ENCODE peak calls at places on chromosomes 11 and 22, in seven cellular contexts. L is right cardiac atrium, G is A549, B is esophagus squamous epithelium, T is spleen, W is cardiac muscle cell, O is mesendoderm. X is an unnamed sample.

GRCh38 chr22:36362819-36363377 is 24.9 kb downstream of the MYH9 start:
- DNase-seq in L (peak), G (no peak), B (no peak), T (no peak), W (no peak), O (no peak), X (no peak)

GRCh38 chr11:68092411-68092810 is 28.8 kb downstream of the CHKA start:
- DNase-seq in L (no peak), G (no peak), B (no peak), T (no peak), W (no peak), O (no peak), X (no peak)

GRCh38 chr11:10453261-10453660 is 1.8 kb upstream of the AMPD3 start:
- DNase-seq in L (no peak), G (no peak), B (no peak), T (no peak), W (no peak), O (no peak), X (no peak)

GRCh38 chr11:14359573-14360031 is 619 bp upstream of the RRAS2 start:
- DNase-seq in L (no peak), G (no peak), B (no peak), T (no peak), W (no peak), O (no peak), X (no peak)

GRCh38 chr22:39266398-39267030 is 21.7 kb upstream of the PDGFB start:
- DNase-seq in L (no peak), G (no peak), B (no peak), T (no peak), W (no peak), O (no peak), X (no peak)

GRCh38 chr22:43481528-43482309 is 69.9 kb downstream of the MPPED1 start:
- DNase-seq in L (no peak), G (no peak), B (no peak), T (peak), W (peak), O (peak), X (no peak)

GRCh38 chr11:17354070-17354924 is 2.7 kb downstream of the NCR3LG1 start:
- DNase-seq in L (no peak), G (peak), B (no peak), T (no peak), W (peak), O (peak), X (no peak)

GRCh38 chr22:37896181-37896592 is 9.9 kb upstream of the MICALL1 start:
- DNase-seq in L (no peak), G (no peak), B (no peak), T (peak), W (no peak), O (peak), X (no peak)

GRCh38 chr11:86193297-86194095 is 51.1 kb upstream of the EED start:
- DNase-seq in L (peak), G (peak), B (no peak), T (peak), W (peak), O (peak), X (no peak)

GRCh38 chr11:14012836-14013235 is 50.3 kb downstream of the SPON1 start:
- DNase-seq in L (no peak), G (no peak), B (no peak), T (no peak), W (no peak), O (no peak), X (no peak)

GRCh38 chr11:81342956-81343355 is 1390.7 kb downstream of the FAM181B start:
- DNase-seq in L (no peak), G (no peak), B (no peak), T (no peak), W (peak), O (no peak), X (no peak)

GRCh38 chr22:41641854-41642253 is 20.8 kb downstream of the XRCC6 start:
- DNase-seq in L (no peak), G (no peak), B (no peak), T (no peak), W (no peak), O (no peak), X (no peak)

GRCh38 chr11:38345286-38345685 is 1747.2 kb upstream of the RAG2 start:
- DNase-seq in L (no peak), G (no peak), B (no peak), T (no peak), W (no peak), O (no peak), X (no peak)

GRCh38 chr11:87374206-87374793 is 336.6 kb downstream of the TMEM135 start:
- DNase-seq in L (no peak), G (no peak), B (no peak), T (no peak), W (no peak), O (no peak), X (no peak)

GRCh38 chr22:25485626-25486545 is 78.6 kb upstream of the GRK3 start:
- DNase-seq in L (no peak), G (no peak), B (no peak), T (no peak), W (no peak), O (no peak), X (no peak)

GRCh38 chr11:34926101-34926830 is 9.8 kb downstream of the PDHX start:
- DNase-seq in L (no peak), G (no peak), B (no peak), T (no peak), W (peak), O (peak), X (no peak)

GRCh38 chr11:102831709-102832492 is 11.5 kb downstream of the MMP3 start:
- DNase-seq in L (peak), G (no peak), B (no peak), T (no peak), W (no peak), O (no peak), X (no peak)

GRCh38 chr22:27801197-27801615 is 350 bp downstream of the MN1 start:
- DNase-seq in L (no peak), G (peak), B (no peak), T (no peak), W (peak), O (peak), X (no peak)

GRCh38 chr11:112513417-112513816 is 252.8 kb upstream of the PLET1 start:
- DNase-seq in L (no peak), G (no peak), B (no peak), T (no peak), W (no peak), O (no peak), X (no peak)

GRCh38 chr11:85431319-85431718 is 195.8 kb downstream of the DLG2 start:
- DNase-seq in L (no peak), G (no peak), B (no peak), T (no peak), W (no peak), O (no peak), X (no peak)

GRCh38 chr11:79116600-79116999 is 324.2 kb downstream of the TENM4 start:
- DNase-seq in L (no peak), G (no peak), B (no peak), T (no peak), W (no peak), O (no peak), X (no peak)

GRCh38 chr22:37267661-37268413 is 14.5 kb upstream of the CYTH4 start:
- DNase-seq in L (peak), G (no peak), B (no peak), T (peak), W (no peak), O (no peak), X (no peak)

GRCh38 chr22:25744694-25745093 is 2.7 kb downstream of the MYO18B start:
- DNase-seq in L (no peak), G (no peak), B (no peak), T (no peak), W (no peak), O (no peak), X (no peak)

GRCh38 chr11:44978961-44979331 is 28.3 kb upstream of the TP53I11 start:
- DNase-seq in L (no peak), G (peak), B (no peak), T (peak), W (no peak), O (no peak), X (no peak)

GRCh38 chr11:72688929-72689328 is 14.7 kb upstream of the PDE2A start:
- DNase-seq in L (no peak), G (no peak), B (no peak), T (no peak), W (no peak), O (no peak), X (no peak)
- H3K27ac ChIP-seq in L (no peak), G (no peak), B (no peak), T (no peak), W (no peak), O (no peak), X (peak)

GRCh38 chr11:57439786-57440185 is 12.9 kb upstream of the SLC43A3 start:
- DNase-seq in L (no peak), G (no peak), B (no peak), T (no peak), W (no peak), O (no peak), X (no peak)

GRCh38 chr11:57432714-57433163 is 5.8 kb upstream of the SLC43A3 start:
- DNase-seq in L (no peak), G (no peak), B (no peak), T (no peak), W (no peak), O (no peak), X (no peak)

GRCh38 chr11:57438345-57439280 is 11.7 kb upstream of the SLC43A3 start:
- DNase-seq in L (no peak), G (no peak), B (no peak), T (no peak), W (no peak), O (no peak), X (no peak)

GRCh38 chr11:57434640-57435546 is 8.0 kb upstream of the SLC43A3 start:
- DNase-seq in L (no peak), G (peak), B (no peak), T (no peak), W (no peak), O (no peak), X (no peak)

GRCh38 chr11:57436031-57436430 is 9.1 kb upstream of the SLC43A3 start:
- DNase-seq in L (no peak), G (no peak), B (no peak), T (no peak), W (no peak), O (no peak), X (no peak)
- H3K27ac ChIP-seq in L (no peak), G (peak), B (peak), T (no peak), W (no peak), O (no peak), X (no peak)

GRCh38 chr11:8779107-8779506 is 96.5 kb downstream of the RPL27A start:
- DNase-seq in L (no peak), G (no peak), B (no peak), T (no peak), W (no peak), O (no peak), X (no peak)
- H3K27ac ChIP-seq in L (peak), G (no peak), B (peak), T (no peak), W (peak), O (no peak), X (peak)

GRCh38 chr22:46454233-46454909 is 83.0 kb downstream of the CELSR1 start:
- DNase-seq in L (no peak), G (no peak), B (no peak), T (no peak), W (no peak), O (no peak), X (no peak)

GRCh38 chr22:46453829-46454220 is 83.6 kb downstream of the CELSR1 start:
- DNase-seq in L (no peak), G (no peak), B (no peak), T (no peak), W (no peak), O (no peak), X (no peak)

GRCh38 chr22:46452195-46453005 is 85.0 kb downstream of the CELSR1 start:
- DNase-seq in L (no peak), G (no peak), B (no peak), T (no peak), W (no peak), O (no peak), X (no peak)

GRCh38 chr22:46451741-46452140 is 85.7 kb downstream of the CELSR1 start:
- DNase-seq in L (no peak), G (no peak), B (no peak), T (no peak), W (no peak), O (no peak), X (no peak)

GRCh38 chr22:46453006-46453828 is 84.2 kb downstream of the CELSR1 start:
- DNase-seq in L (no peak), G (no peak), B (no peak), T (no peak), W (no peak), O (no peak), X (no peak)
- H3K27ac ChIP-seq in L (no peak), G (peak), B (peak), T (no peak), W (no peak), O (no peak), X (no peak)

GRCh38 chr11:100632970-100633452 is 54.1 kb upstream of the ARHGAP42 start:
- DNase-seq in L (peak), G (no peak), B (no peak), T (no peak), W (peak), O (no peak), X (no peak)
- H3K27ac ChIP-seq in L (peak), G (no peak), B (no peak), T (peak), W (no peak), O (no peak), X (no peak)

GRCh38 chr11:12765428-12765827 is 91.2 kb downstream of the TEAD1 start:
- DNase-seq in L (peak), G (no peak), B (no peak), T (no peak), W (no peak), O (no peak), X (no peak)
- H3K27ac ChIP-seq in L (no peak), G (peak), B (no peak), T (no peak), W (no peak), O (no peak), X (no peak)

GRCh38 chr11:1237128-1237580 is 14.3 kb downstream of the MUC5B start:
- DNase-seq in L (peak), G (no peak), B (no peak), T (peak), W (no peak), O (no peak), X (no peak)
- H3K27ac ChIP-seq in L (no peak), G (no peak), B (no peak), T (no peak), W (no peak), O (no peak), X (no peak)

DNA sequence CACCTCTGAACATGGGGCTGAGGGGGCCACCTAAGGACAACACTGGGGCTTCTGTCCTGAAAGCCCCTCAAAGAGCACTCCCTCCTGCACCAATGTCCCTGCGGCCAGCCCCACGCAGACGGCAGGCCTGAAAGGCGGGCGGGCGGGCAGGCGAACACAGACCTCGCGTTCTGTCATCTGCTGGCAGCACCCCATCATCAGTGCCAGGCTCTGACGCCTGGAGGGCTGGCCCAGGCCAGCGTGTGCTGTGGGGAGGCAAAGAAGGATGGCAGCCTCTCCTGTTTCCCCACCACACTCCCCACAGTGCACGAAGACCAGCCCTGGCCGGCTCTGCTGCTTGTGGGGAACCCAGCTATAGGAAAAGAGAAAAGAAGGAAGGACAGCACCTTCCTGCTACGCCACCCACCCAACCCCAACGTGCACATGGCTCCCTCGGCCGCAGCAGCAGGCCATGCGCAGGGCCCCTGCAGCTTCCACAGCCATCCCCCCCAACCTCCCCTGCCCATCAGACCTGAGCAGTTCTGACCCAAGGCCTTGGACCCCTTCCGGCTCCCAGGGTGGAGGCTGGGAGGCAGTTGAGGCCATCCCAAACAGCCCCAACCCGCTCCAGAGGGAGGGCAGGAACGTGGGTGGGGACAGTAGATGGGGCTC is 3.5 kb downstream of the SBF1 start:
- DNase-seq in L (no peak), G (no peak), B (no peak), T (no peak), W (no peak), O (no peak), X (no peak)
- H3K27ac ChIP-seq in L (no peak), G (no peak), B (peak), T (peak), W (no peak), O (no peak), X (no peak)

DNA sequence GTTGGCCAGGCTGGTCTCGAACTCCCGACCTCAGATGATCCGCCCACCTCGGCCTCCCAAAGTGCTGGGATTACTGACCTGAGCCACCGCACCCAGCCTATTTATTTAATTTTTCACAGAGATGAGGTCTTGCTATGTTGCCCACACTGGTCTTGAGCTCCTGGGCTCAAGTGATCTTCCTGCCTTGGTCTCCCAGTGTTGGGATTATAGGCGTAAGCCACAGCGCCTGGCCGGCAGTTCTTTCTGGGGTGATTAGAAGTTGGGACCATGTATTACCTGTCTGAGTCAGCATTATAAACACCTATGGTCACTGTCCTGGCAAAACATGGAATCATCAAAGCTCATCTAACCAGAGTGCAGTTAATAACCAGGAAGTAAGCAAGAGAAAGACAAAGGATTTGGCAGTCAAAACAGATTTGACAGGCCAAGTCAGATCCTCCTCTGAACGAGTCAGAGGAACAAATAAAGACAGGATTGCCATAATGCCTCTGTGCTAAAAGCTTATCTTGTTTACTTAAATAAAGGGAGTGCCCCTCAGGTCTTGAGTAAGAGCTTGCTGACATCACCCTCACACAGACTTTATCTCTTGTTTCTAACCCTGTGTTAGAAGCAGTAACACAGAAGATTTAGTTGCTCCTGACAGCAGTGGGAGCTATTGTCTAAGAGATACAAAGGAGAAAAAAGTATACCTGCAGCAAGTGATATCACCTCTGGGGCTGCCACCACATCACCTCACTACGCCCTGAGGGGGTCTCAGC is 3.7 kb downstream of the SERPIND1 start:
- DNase-seq in L (no peak), G (peak), B (no peak), T (no peak), W (peak), O (peak), X (no peak)
- H3K27ac ChIP-seq in L (peak), G (peak), B (peak), T (no peak), W (peak), O (no peak), X (peak)